ENCODE peak calls at places on chromosomes 7 and 10, in ten cellular contexts. One of them, this sample, is unnamed.

GRCh38 chr7:135744938-135745701 is 3.5 kb downstream of the FAM180A start:
- DNase-seq in GM03348: peak
- DNase-seq in foreskin fibroblast: peak
- DNase-seq in cerebellar nuclear complex: no peak
- DNase-seq in NCI-H345: no peak
- DNase-seq in PC-9: peak
- DNase-seq in NCI-H1092: no peak
- DNase-seq in DMS 273 treated with DMSO at 0.1 percent for 48 hours: no peak
- DNase-seq in non-pigmented ciliary epithelial cell: no peak
- DNase-seq in ELF-1: no peak
- DNase-seq in this sample: no peak

GRCh38 chr10:70976063-70976462 is 87.7 kb upstream of the PCBD1 start:
- DNase-seq in GM03348: no peak
- DNase-seq in foreskin fibroblast: no peak
- DNase-seq in cerebellar nuclear complex: no peak
- DNase-seq in NCI-H345: no peak
- DNase-seq in PC-9: no peak
- DNase-seq in NCI-H1092: no peak
- DNase-seq in DMS 273 treated with DMSO at 0.1 percent for 48 hours: no peak
- DNase-seq in non-pigmented ciliary epithelial cell: no peak
- DNase-seq in ELF-1: no peak
- DNase-seq in this sample: no peak

GRCh38 chr10:34249634-34250033 is 565.5 kb downstream of the PARD3 start:
- DNase-seq in GM03348: no peak
- DNase-seq in foreskin fibroblast: peak
- DNase-seq in cerebellar nuclear complex: no peak
- DNase-seq in NCI-H345: no peak
- DNase-seq in PC-9: no peak
- DNase-seq in NCI-H1092: peak
- DNase-seq in DMS 273 treated with DMSO at 0.1 percent for 48 hours: no peak
- DNase-seq in non-pigmented ciliary epithelial cell: no peak
- DNase-seq in ELF-1: no peak
- DNase-seq in this sample: no peak

GRCh38 chr10:114674321-114674720 is 16.2 kb upstream of the ABLIM1 start:
- DNase-seq in GM03348: no peak
- DNase-seq in foreskin fibroblast: no peak
- DNase-seq in cerebellar nuclear complex: no peak
- DNase-seq in NCI-H345: no peak
- DNase-seq in PC-9: no peak
- DNase-seq in NCI-H1092: no peak
- DNase-seq in DMS 273 treated with DMSO at 0.1 percent for 48 hours: no peak
- DNase-seq in non-pigmented ciliary epithelial cell: no peak
- DNase-seq in ELF-1: no peak
- DNase-seq in this sample: no peak

GRCh38 chr7:122983261-122983660 is 12.2 kb downstream of the TAS2R16 start:
- DNase-seq in GM03348: no peak
- DNase-seq in foreskin fibroblast: no peak
- DNase-seq in cerebellar nuclear complex: no peak
- DNase-seq in NCI-H345: peak
- DNase-seq in PC-9: no peak
- DNase-seq in NCI-H1092: no peak
- DNase-seq in DMS 273 treated with DMSO at 0.1 percent for 48 hours: no peak
- DNase-seq in non-pigmented ciliary epithelial cell: no peak
- DNase-seq in ELF-1: no peak
- DNase-seq in this sample: no peak

GRCh38 chr10:99374972-99375371 is 45.8 kb downstream of the CNNM1 start:
- DNase-seq in GM03348: no peak
- DNase-seq in foreskin fibroblast: no peak
- DNase-seq in cerebellar nuclear complex: no peak
- DNase-seq in NCI-H345: no peak
- DNase-seq in PC-9: no peak
- DNase-seq in NCI-H1092: no peak
- DNase-seq in DMS 273 treated with DMSO at 0.1 percent for 48 hours: no peak
- DNase-seq in non-pigmented ciliary epithelial cell: no peak
- DNase-seq in ELF-1: no peak
- DNase-seq in this sample: no peak

GRCh38 chr10:118805146-118805545 is 50.4 kb upstream of the CACUL1 start:
- DNase-seq in GM03348: no peak
- DNase-seq in foreskin fibroblast: no peak
- DNase-seq in cerebellar nuclear complex: no peak
- DNase-seq in NCI-H345: no peak
- DNase-seq in PC-9: no peak
- DNase-seq in NCI-H1092: no peak
- DNase-seq in DMS 273 treated with DMSO at 0.1 percent for 48 hours: no peak
- DNase-seq in non-pigmented ciliary epithelial cell: no peak
- DNase-seq in ELF-1: no peak
- DNase-seq in this sample: no peak

GRCh38 chr7:151244156-151244870 is 4.2 kb downstream of the SMARCD3 start:
- DNase-seq in GM03348: peak
- DNase-seq in foreskin fibroblast: peak
- DNase-seq in cerebellar nuclear complex: no peak
- DNase-seq in NCI-H345: peak
- DNase-seq in PC-9: peak
- DNase-seq in NCI-H1092: peak
- DNase-seq in DMS 273 treated with DMSO at 0.1 percent for 48 hours: peak
- DNase-seq in non-pigmented ciliary epithelial cell: no peak
- DNase-seq in ELF-1: peak
- DNase-seq in this sample: peak

GRCh38 chr7:65980478-65981250 is 1.3 kb downstream of the GUSB start:
- DNase-seq in GM03348: no peak
- DNase-seq in foreskin fibroblast: peak
- DNase-seq in cerebellar nuclear complex: no peak
- DNase-seq in NCI-H345: no peak
- DNase-seq in PC-9: peak
- DNase-seq in NCI-H1092: no peak
- DNase-seq in DMS 273 treated with DMSO at 0.1 percent for 48 hours: no peak
- DNase-seq in non-pigmented ciliary epithelial cell: no peak
- DNase-seq in ELF-1: peak
- DNase-seq in this sample: peak

GRCh38 chr10:77290528-77291155 is 347.0 kb downstream of the KCNMA1 start:
- DNase-seq in GM03348: peak
- DNase-seq in foreskin fibroblast: peak
- DNase-seq in cerebellar nuclear complex: no peak
- DNase-seq in NCI-H345: no peak
- DNase-seq in PC-9: peak
- DNase-seq in NCI-H1092: no peak
- DNase-seq in DMS 273 treated with DMSO at 0.1 percent for 48 hours: no peak
- DNase-seq in non-pigmented ciliary epithelial cell: peak
- DNase-seq in ELF-1: peak
- DNase-seq in this sample: no peak

GRCh38 chr10:103757531-103758293 is 97.7 kb downstream of the SH3PXD2A start:
- DNase-seq in GM03348: peak
- DNase-seq in foreskin fibroblast: peak
- DNase-seq in cerebellar nuclear complex: no peak
- DNase-seq in NCI-H345: no peak
- DNase-seq in PC-9: no peak
- DNase-seq in NCI-H1092: no peak
- DNase-seq in DMS 273 treated with DMSO at 0.1 percent for 48 hours: peak
- DNase-seq in non-pigmented ciliary epithelial cell: no peak
- DNase-seq in ELF-1: peak
- DNase-seq in this sample: peak

GRCh38 chr7:134434701-134435100 is 24.2 kb downstream of the AKR1B1 start:
- DNase-seq in GM03348: no peak
- DNase-seq in foreskin fibroblast: no peak
- DNase-seq in cerebellar nuclear complex: no peak
- DNase-seq in NCI-H345: no peak
- DNase-seq in PC-9: no peak
- DNase-seq in NCI-H1092: no peak
- DNase-seq in DMS 273 treated with DMSO at 0.1 percent for 48 hours: peak
- DNase-seq in non-pigmented ciliary epithelial cell: no peak
- DNase-seq in ELF-1: no peak
- DNase-seq in this sample: no peak

GRCh38 chr7:78221961-78222751 is 423.6 kb downstream of the PHTF2 start:
- DNase-seq in GM03348: peak
- DNase-seq in foreskin fibroblast: peak
- DNase-seq in cerebellar nuclear complex: no peak
- DNase-seq in NCI-H345: no peak
- DNase-seq in PC-9: no peak
- DNase-seq in NCI-H1092: no peak
- DNase-seq in DMS 273 treated with DMSO at 0.1 percent for 48 hours: no peak
- DNase-seq in non-pigmented ciliary epithelial cell: no peak
- DNase-seq in ELF-1: no peak
- DNase-seq in this sample: no peak

GRCh38 chr7:7176421-7177043 is 5.8 kb upstream of the C1GALT1 start:
- DNase-seq in GM03348: peak
- DNase-seq in foreskin fibroblast: peak
- DNase-seq in cerebellar nuclear complex: no peak
- DNase-seq in NCI-H345: no peak
- DNase-seq in PC-9: peak
- DNase-seq in NCI-H1092: no peak
- DNase-seq in DMS 273 treated with DMSO at 0.1 percent for 48 hours: no peak
- DNase-seq in non-pigmented ciliary epithelial cell: peak
- DNase-seq in ELF-1: no peak
- DNase-seq in this sample: no peak

GRCh38 chr7:158252837-158253669 is 334.6 kb downstream of the PTPRN2 start:
- DNase-seq in GM03348: no peak
- DNase-seq in foreskin fibroblast: no peak
- DNase-seq in cerebellar nuclear complex: no peak
- DNase-seq in NCI-H345: no peak
- DNase-seq in PC-9: no peak
- DNase-seq in NCI-H1092: no peak
- DNase-seq in DMS 273 treated with DMSO at 0.1 percent for 48 hours: no peak
- DNase-seq in non-pigmented ciliary epithelial cell: no peak
- DNase-seq in ELF-1: peak
- DNase-seq in this sample: no peak

GRCh38 chr10:43355749-43356371 is 15.6 kb upstream of the FXYD4 start:
- DNase-seq in GM03348: no peak
- DNase-seq in foreskin fibroblast: peak
- DNase-seq in cerebellar nuclear complex: no peak
- DNase-seq in NCI-H345: no peak
- DNase-seq in PC-9: peak
- DNase-seq in NCI-H1092: no peak
- DNase-seq in DMS 273 treated with DMSO at 0.1 percent for 48 hours: no peak
- DNase-seq in non-pigmented ciliary epithelial cell: no peak
- DNase-seq in ELF-1: peak
- DNase-seq in this sample: no peak

GRCh38 chr10:127755758-127756157 is 18.8 kb downstream of the FOXI2 start:
- DNase-seq in GM03348: no peak
- DNase-seq in foreskin fibroblast: no peak
- DNase-seq in cerebellar nuclear complex: no peak
- DNase-seq in NCI-H345: peak
- DNase-seq in PC-9: no peak
- DNase-seq in NCI-H1092: no peak
- DNase-seq in DMS 273 treated with DMSO at 0.1 percent for 48 hours: no peak
- DNase-seq in non-pigmented ciliary epithelial cell: no peak
- DNase-seq in ELF-1: no peak
- DNase-seq in this sample: no peak

GRCh38 chr7:131110294-131111080 is 217.2 kb upstream of the MKLN1 start:
- DNase-seq in GM03348: peak
- DNase-seq in foreskin fibroblast: peak
- DNase-seq in cerebellar nuclear complex: no peak
- DNase-seq in NCI-H345: peak
- DNase-seq in PC-9: peak
- DNase-seq in NCI-H1092: no peak
- DNase-seq in DMS 273 treated with DMSO at 0.1 percent for 48 hours: no peak
- DNase-seq in non-pigmented ciliary epithelial cell: no peak
- DNase-seq in ELF-1: peak
- DNase-seq in this sample: peak

GRCh38 chr7:140696679-140697446 is at the start of gene NDUFB2:
- DNase-seq in GM03348: peak
- DNase-seq in foreskin fibroblast: peak
- DNase-seq in cerebellar nuclear complex: no peak
- DNase-seq in NCI-H345: peak
- DNase-seq in PC-9: peak
- DNase-seq in NCI-H1092: peak
- DNase-seq in DMS 273 treated with DMSO at 0.1 percent for 48 hours: peak
- DNase-seq in non-pigmented ciliary epithelial cell: peak
- DNase-seq in ELF-1: peak
- DNase-seq in this sample: peak

GRCh38 chr7:54823776-54824175 is 64.8 kb upstream of the SEC61G start:
- DNase-seq in GM03348: no peak
- DNase-seq in foreskin fibroblast: no peak
- DNase-seq in cerebellar nuclear complex: no peak
- DNase-seq in NCI-H345: no peak
- DNase-seq in PC-9: no peak
- DNase-seq in NCI-H1092: no peak
- DNase-seq in DMS 273 treated with DMSO at 0.1 percent for 48 hours: no peak
- DNase-seq in non-pigmented ciliary epithelial cell: no peak
- DNase-seq in ELF-1: no peak
- DNase-seq in this sample: no peak

GRCh38 chr7:22629056-22629455 is 97.9 kb upstream of the IL6 start:
- DNase-seq in GM03348: no peak
- DNase-seq in foreskin fibroblast: no peak
- DNase-seq in cerebellar nuclear complex: no peak
- DNase-seq in NCI-H345: no peak
- DNase-seq in PC-9: no peak
- DNase-seq in NCI-H1092: no peak
- DNase-seq in DMS 273 treated with DMSO at 0.1 percent for 48 hours: no peak
- DNase-seq in non-pigmented ciliary epithelial cell: no peak
- DNase-seq in ELF-1: peak
- DNase-seq in this sample: no peak

GRCh38 chr7:117949232-117949631 is 76.0 kb upstream of the CTTNBP2 start:
- DNase-seq in GM03348: no peak
- DNase-seq in foreskin fibroblast: no peak
- DNase-seq in cerebellar nuclear complex: no peak
- DNase-seq in NCI-H345: no peak
- DNase-seq in PC-9: no peak
- DNase-seq in NCI-H1092: no peak
- DNase-seq in DMS 273 treated with DMSO at 0.1 percent for 48 hours: no peak
- DNase-seq in non-pigmented ciliary epithelial cell: peak
- DNase-seq in ELF-1: no peak
- DNase-seq in this sample: no peak

GRCh38 chr10:119489572-119490326 is 52.8 kb downstream of the RGS10 start:
- DNase-seq in GM03348: peak
- DNase-seq in foreskin fibroblast: peak
- DNase-seq in cerebellar nuclear complex: no peak
- DNase-seq in NCI-H345: peak
- DNase-seq in PC-9: peak
- DNase-seq in NCI-H1092: no peak
- DNase-seq in DMS 273 treated with DMSO at 0.1 percent for 48 hours: no peak
- DNase-seq in non-pigmented ciliary epithelial cell: no peak
- DNase-seq in ELF-1: peak
- DNase-seq in this sample: peak

GRCh38 chr10:98262571-98262970 is 5.4 kb downstream of the LOXL4 start:
- DNase-seq in GM03348: peak
- DNase-seq in foreskin fibroblast: peak
- DNase-seq in cerebellar nuclear complex: no peak
- DNase-seq in NCI-H345: peak
- DNase-seq in PC-9: no peak
- DNase-seq in NCI-H1092: no peak
- DNase-seq in DMS 273 treated with DMSO at 0.1 percent for 48 hours: no peak
- DNase-seq in non-pigmented ciliary epithelial cell: no peak
- DNase-seq in ELF-1: peak
- DNase-seq in this sample: peak

GRCh38 chr10:75293456-75293840 is 57.7 kb upstream of the COMTD1 start:
- DNase-seq in GM03348: no peak
- DNase-seq in foreskin fibroblast: peak
- DNase-seq in cerebellar nuclear complex: no peak
- DNase-seq in NCI-H345: no peak
- DNase-seq in PC-9: no peak
- DNase-seq in NCI-H1092: no peak
- DNase-seq in DMS 273 treated with DMSO at 0.1 percent for 48 hours: no peak
- DNase-seq in non-pigmented ciliary epithelial cell: no peak
- DNase-seq in ELF-1: no peak
- DNase-seq in this sample: no peak